ENCODE peak calls at places on chromosome 15, in five cellular contexts. One of them, this sample, is unnamed.
A peak's percentile ranks its signal among the peaks of the same experiment; 100 is the strongest.

GRCh38 chr15:23912191-23912590 is 225.1 kb upstream of the NDN start:
- DNase-seq in activated naive CD8-positive, alpha-beta T cell treated with anti-CD3 and anti-CD28 coated beads, Interleukin-2, amount 10 ng/mL, durations not matched to agents 7 days and 5 days: no peak
- DNase-seq in ovary: no peak
- DNase-seq in activated CD4-positive, alpha-beta T cell treated with anti-CD3 and anti-CD28 coated beads, Interleukin-2, amount 10 ng/mL, durations not matched to agents 7 days and 5 days: no peak
- DNase-seq in NCI-H524 treated with DMSO at 0.1 percent for 48 hours: no peak
- DNase-seq in this sample: no peak

GRCh38 chr15:63892794-63893441 is 59.2 kb upstream of the HERC1 start:
- DNase-seq in activated naive CD8-positive, alpha-beta T cell treated with anti-CD3 and anti-CD28 coated beads, Interleukin-2, amount 10 ng/mL, durations not matched to agents 7 days and 5 days: peak; percentile 82
- DNase-seq in ovary: no peak
- DNase-seq in activated CD4-positive, alpha-beta T cell treated with anti-CD3 and anti-CD28 coated beads, Interleukin-2, amount 10 ng/mL, durations not matched to agents 7 days and 5 days: peak; percentile 91
- DNase-seq in NCI-H524 treated with DMSO at 0.1 percent for 48 hours: no peak
- DNase-seq in this sample: peak; percentile 61

GRCh38 chr15:66684136-66684681 is 17.8 kb upstream of the SMAD6 start:
- DNase-seq in activated naive CD8-positive, alpha-beta T cell treated with anti-CD3 and anti-CD28 coated beads, Interleukin-2, amount 10 ng/mL, durations not matched to agents 7 days and 5 days: no peak
- DNase-seq in ovary: no peak
- DNase-seq in activated CD4-positive, alpha-beta T cell treated with anti-CD3 and anti-CD28 coated beads, Interleukin-2, amount 10 ng/mL, durations not matched to agents 7 days and 5 days: no peak
- DNase-seq in NCI-H524 treated with DMSO at 0.1 percent for 48 hours: no peak
- DNase-seq in this sample: no peak

GRCh38 chr15:93087825-93088199 is 1.2 kb downstream of the RGMA start:
- DNase-seq in activated naive CD8-positive, alpha-beta T cell treated with anti-CD3 and anti-CD28 coated beads, Interleukin-2, amount 10 ng/mL, durations not matched to agents 7 days and 5 days: peak; percentile 71
- DNase-seq in ovary: peak; percentile 86
- DNase-seq in activated CD4-positive, alpha-beta T cell treated with anti-CD3 and anti-CD28 coated beads, Interleukin-2, amount 10 ng/mL, durations not matched to agents 7 days and 5 days: peak; percentile 76
- DNase-seq in NCI-H524 treated with DMSO at 0.1 percent for 48 hours: peak; percentile 25
- DNase-seq in this sample: peak; percentile 76

GRCh38 chr15:70275461-70276138 is 177.9 kb upstream of the TLE3 start:
- DNase-seq in activated naive CD8-positive, alpha-beta T cell treated with anti-CD3 and anti-CD28 coated beads, Interleukin-2, amount 10 ng/mL, durations not matched to agents 7 days and 5 days: peak; percentile 13
- DNase-seq in ovary: peak; percentile 5
- DNase-seq in activated CD4-positive, alpha-beta T cell treated with anti-CD3 and anti-CD28 coated beads, Interleukin-2, amount 10 ng/mL, durations not matched to agents 7 days and 5 days: no peak
- DNase-seq in NCI-H524 treated with DMSO at 0.1 percent for 48 hours: no peak
- DNase-seq in this sample: no peak

GRCh38 chr15:92655178-92655995 is at the start of gene FAM174B:
- DNase-seq in activated naive CD8-positive, alpha-beta T cell treated with anti-CD3 and anti-CD28 coated beads, Interleukin-2, amount 10 ng/mL, durations not matched to agents 7 days and 5 days: peak; percentile 58
- DNase-seq in ovary: peak; percentile 67
- DNase-seq in activated CD4-positive, alpha-beta T cell treated with anti-CD3 and anti-CD28 coated beads, Interleukin-2, amount 10 ng/mL, durations not matched to agents 7 days and 5 days: peak; percentile 28
- DNase-seq in NCI-H524 treated with DMSO at 0.1 percent for 48 hours: no peak
- DNase-seq in this sample: peak; percentile 59

GRCh38 chr15:75920079-75920478 is 16.4 kb downstream of the FBXO22 start:
- DNase-seq in activated naive CD8-positive, alpha-beta T cell treated with anti-CD3 and anti-CD28 coated beads, Interleukin-2, amount 10 ng/mL, durations not matched to agents 7 days and 5 days: no peak
- DNase-seq in ovary: no peak
- DNase-seq in activated CD4-positive, alpha-beta T cell treated with anti-CD3 and anti-CD28 coated beads, Interleukin-2, amount 10 ng/mL, durations not matched to agents 7 days and 5 days: no peak
- DNase-seq in NCI-H524 treated with DMSO at 0.1 percent for 48 hours: no peak
- DNase-seq in this sample: no peak

GRCh38 chr15:60591491-60592385 is 112.8 kb upstream of the ICE2 start:
- DNase-seq in activated naive CD8-positive, alpha-beta T cell treated with anti-CD3 and anti-CD28 coated beads, Interleukin-2, amount 10 ng/mL, durations not matched to agents 7 days and 5 days: peak; percentile 76
- DNase-seq in ovary: peak; percentile 58
- DNase-seq in activated CD4-positive, alpha-beta T cell treated with anti-CD3 and anti-CD28 coated beads, Interleukin-2, amount 10 ng/mL, durations not matched to agents 7 days and 5 days: peak; percentile 60
- DNase-seq in NCI-H524 treated with DMSO at 0.1 percent for 48 hours: no peak
- DNase-seq in this sample: peak; percentile 65

GRCh38 chr15:20271647-20272046 is 270.0 kb downstream of the GOLGA6L6 start:
- DNase-seq in activated naive CD8-positive, alpha-beta T cell treated with anti-CD3 and anti-CD28 coated beads, Interleukin-2, amount 10 ng/mL, durations not matched to agents 7 days and 5 days: no peak
- DNase-seq in ovary: no peak
- DNase-seq in activated CD4-positive, alpha-beta T cell treated with anti-CD3 and anti-CD28 coated beads, Interleukin-2, amount 10 ng/mL, durations not matched to agents 7 days and 5 days: no peak
- DNase-seq in NCI-H524 treated with DMSO at 0.1 percent for 48 hours: no peak
- DNase-seq in this sample: no peak

GRCh38 chr15:76575177-76576078 is 238.9 kb downstream of the ISL2 start:
- DNase-seq in activated naive CD8-positive, alpha-beta T cell treated with anti-CD3 and anti-CD28 coated beads, Interleukin-2, amount 10 ng/mL, durations not matched to agents 7 days and 5 days: no peak
- DNase-seq in ovary: no peak
- DNase-seq in activated CD4-positive, alpha-beta T cell treated with anti-CD3 and anti-CD28 coated beads, Interleukin-2, amount 10 ng/mL, durations not matched to agents 7 days and 5 days: no peak
- DNase-seq in NCI-H524 treated with DMSO at 0.1 percent for 48 hours: no peak
- DNase-seq in this sample: no peak

GRCh38 chr15:22839046-22839705 is 710 bp downstream of the NIPA2 start:
- DNase-seq in activated naive CD8-positive, alpha-beta T cell treated with anti-CD3 and anti-CD28 coated beads, Interleukin-2, amount 10 ng/mL, durations not matched to agents 7 days and 5 days: no peak
- DNase-seq in ovary: no peak
- DNase-seq in activated CD4-positive, alpha-beta T cell treated with anti-CD3 and anti-CD28 coated beads, Interleukin-2, amount 10 ng/mL, durations not matched to agents 7 days and 5 days: no peak
- DNase-seq in NCI-H524 treated with DMSO at 0.1 percent for 48 hours: no peak
- DNase-seq in this sample: no peak

GRCh38 chr15:57509121-57509520 is 82.6 kb upstream of the MYZAP start:
- DNase-seq in activated naive CD8-positive, alpha-beta T cell treated with anti-CD3 and anti-CD28 coated beads, Interleukin-2, amount 10 ng/mL, durations not matched to agents 7 days and 5 days: no peak
- DNase-seq in ovary: no peak
- DNase-seq in activated CD4-positive, alpha-beta T cell treated with anti-CD3 and anti-CD28 coated beads, Interleukin-2, amount 10 ng/mL, durations not matched to agents 7 days and 5 days: no peak
- DNase-seq in NCI-H524 treated with DMSO at 0.1 percent for 48 hours: no peak
- DNase-seq in this sample: no peak

GRCh38 chr15:76056931-76057330 is 2.9 kb upstream of the TMEM266 start:
- DNase-seq in activated naive CD8-positive, alpha-beta T cell treated with anti-CD3 and anti-CD28 coated beads, Interleukin-2, amount 10 ng/mL, durations not matched to agents 7 days and 5 days: no peak
- DNase-seq in ovary: no peak
- DNase-seq in activated CD4-positive, alpha-beta T cell treated with anti-CD3 and anti-CD28 coated beads, Interleukin-2, amount 10 ng/mL, durations not matched to agents 7 days and 5 days: no peak
- DNase-seq in NCI-H524 treated with DMSO at 0.1 percent for 48 hours: no peak
- DNase-seq in this sample: no peak

GRCh38 chr15:81595752-81596151 is 221.7 kb upstream of the TMC3 start:
- DNase-seq in activated naive CD8-positive, alpha-beta T cell treated with anti-CD3 and anti-CD28 coated beads, Interleukin-2, amount 10 ng/mL, durations not matched to agents 7 days and 5 days: no peak
- DNase-seq in ovary: no peak
- DNase-seq in activated CD4-positive, alpha-beta T cell treated with anti-CD3 and anti-CD28 coated beads, Interleukin-2, amount 10 ng/mL, durations not matched to agents 7 days and 5 days: no peak
- DNase-seq in NCI-H524 treated with DMSO at 0.1 percent for 48 hours: no peak
- DNase-seq in this sample: no peak

GRCh38 chr15:65558336-65558735 is 28.1 kb downstream of the HACD3 start:
- DNase-seq in activated naive CD8-positive, alpha-beta T cell treated with anti-CD3 and anti-CD28 coated beads, Interleukin-2, amount 10 ng/mL, durations not matched to agents 7 days and 5 days: no peak
- DNase-seq in ovary: no peak
- DNase-seq in activated CD4-positive, alpha-beta T cell treated with anti-CD3 and anti-CD28 coated beads, Interleukin-2, amount 10 ng/mL, durations not matched to agents 7 days and 5 days: no peak
- DNase-seq in NCI-H524 treated with DMSO at 0.1 percent for 48 hours: no peak
- DNase-seq in this sample: no peak

GRCh38 chr15:60751985-60752952 is 273.3 kb upstream of the ICE2 start:
- DNase-seq in activated naive CD8-positive, alpha-beta T cell treated with anti-CD3 and anti-CD28 coated beads, Interleukin-2, amount 10 ng/mL, durations not matched to agents 7 days and 5 days: no peak
- DNase-seq in ovary: peak; percentile 66
- DNase-seq in activated CD4-positive, alpha-beta T cell treated with anti-CD3 and anti-CD28 coated beads, Interleukin-2, amount 10 ng/mL, durations not matched to agents 7 days and 5 days: no peak
- DNase-seq in NCI-H524 treated with DMSO at 0.1 percent for 48 hours: no peak
- DNase-seq in this sample: peak; percentile 33

GRCh38 chr15:80695911-80696651 is 971 bp downstream of the ABHD17C start:
- DNase-seq in activated naive CD8-positive, alpha-beta T cell treated with anti-CD3 and anti-CD28 coated beads, Interleukin-2, amount 10 ng/mL, durations not matched to agents 7 days and 5 days: no peak
- DNase-seq in ovary: peak; percentile 60
- DNase-seq in activated CD4-positive, alpha-beta T cell treated with anti-CD3 and anti-CD28 coated beads, Interleukin-2, amount 10 ng/mL, durations not matched to agents 7 days and 5 days: peak; percentile 20
- DNase-seq in NCI-H524 treated with DMSO at 0.1 percent for 48 hours: no peak
- DNase-seq in this sample: peak; percentile 79

GRCh38 chr15:62649793-62650420 is 392.6 kb upstream of the TPM1 start:
- DNase-seq in activated naive CD8-positive, alpha-beta T cell treated with anti-CD3 and anti-CD28 coated beads, Interleukin-2, amount 10 ng/mL, durations not matched to agents 7 days and 5 days: no peak
- DNase-seq in ovary: no peak
- DNase-seq in activated CD4-positive, alpha-beta T cell treated with anti-CD3 and anti-CD28 coated beads, Interleukin-2, amount 10 ng/mL, durations not matched to agents 7 days and 5 days: no peak
- DNase-seq in NCI-H524 treated with DMSO at 0.1 percent for 48 hours: no peak
- DNase-seq in this sample: no peak

GRCh38 chr15:80480909-80481308 is 76.7 kb downstream of the ARNT2 start:
- DNase-seq in activated naive CD8-positive, alpha-beta T cell treated with anti-CD3 and anti-CD28 coated beads, Interleukin-2, amount 10 ng/mL, durations not matched to agents 7 days and 5 days: no peak
- DNase-seq in ovary: peak; percentile 51
- DNase-seq in activated CD4-positive, alpha-beta T cell treated with anti-CD3 and anti-CD28 coated beads, Interleukin-2, amount 10 ng/mL, durations not matched to agents 7 days and 5 days: no peak
- DNase-seq in NCI-H524 treated with DMSO at 0.1 percent for 48 hours: no peak
- DNase-seq in this sample: no peak

GRCh38 chr15:67836477-67836876 is 3.4 kb downstream of the RNU6-1 start:
- DNase-seq in activated naive CD8-positive, alpha-beta T cell treated with anti-CD3 and anti-CD28 coated beads, Interleukin-2, amount 10 ng/mL, durations not matched to agents 7 days and 5 days: peak; percentile 55
- DNase-seq in ovary: peak; percentile 59
- DNase-seq in activated CD4-positive, alpha-beta T cell treated with anti-CD3 and anti-CD28 coated beads, Interleukin-2, amount 10 ng/mL, durations not matched to agents 7 days and 5 days: peak; percentile 57
- DNase-seq in NCI-H524 treated with DMSO at 0.1 percent for 48 hours: no peak
- DNase-seq in this sample: peak; percentile 74

GRCh38 chr15:63439536-63440264 is 58.1 kb upstream of the CA12 start:
- DNase-seq in activated naive CD8-positive, alpha-beta T cell treated with anti-CD3 and anti-CD28 coated beads, Interleukin-2, amount 10 ng/mL, durations not matched to agents 7 days and 5 days: no peak
- DNase-seq in ovary: no peak
- DNase-seq in activated CD4-positive, alpha-beta T cell treated with anti-CD3 and anti-CD28 coated beads, Interleukin-2, amount 10 ng/mL, durations not matched to agents 7 days and 5 days: no peak
- DNase-seq in NCI-H524 treated with DMSO at 0.1 percent for 48 hours: no peak
- DNase-seq in this sample: no peak

GRCh38 chr15:67090297-67091072 is 25.1 kb downstream of the SMAD3 start:
- DNase-seq in activated naive CD8-positive, alpha-beta T cell treated with anti-CD3 and anti-CD28 coated beads, Interleukin-2, amount 10 ng/mL, durations not matched to agents 7 days and 5 days: no peak
- DNase-seq in ovary: no peak
- DNase-seq in activated CD4-positive, alpha-beta T cell treated with anti-CD3 and anti-CD28 coated beads, Interleukin-2, amount 10 ng/mL, durations not matched to agents 7 days and 5 days: no peak
- DNase-seq in NCI-H524 treated with DMSO at 0.1 percent for 48 hours: no peak
- DNase-seq in this sample: no peak

GRCh38 chr15:31483924-31484368 is 157.3 kb downstream of the KLF13 start:
- DNase-seq in activated naive CD8-positive, alpha-beta T cell treated with anti-CD3 and anti-CD28 coated beads, Interleukin-2, amount 10 ng/mL, durations not matched to agents 7 days and 5 days: no peak
- DNase-seq in ovary: no peak
- DNase-seq in activated CD4-positive, alpha-beta T cell treated with anti-CD3 and anti-CD28 coated beads, Interleukin-2, amount 10 ng/mL, durations not matched to agents 7 days and 5 days: peak; percentile 56
- DNase-seq in NCI-H524 treated with DMSO at 0.1 percent for 48 hours: no peak
- DNase-seq in this sample: no peak

GRCh38 chr15:62561572-62561970 is 396.5 kb upstream of the C2CD4B start:
- DNase-seq in activated naive CD8-positive, alpha-beta T cell treated with anti-CD3 and anti-CD28 coated beads, Interleukin-2, amount 10 ng/mL, durations not matched to agents 7 days and 5 days: no peak
- DNase-seq in ovary: no peak
- DNase-seq in activated CD4-positive, alpha-beta T cell treated with anti-CD3 and anti-CD28 coated beads, Interleukin-2, amount 10 ng/mL, durations not matched to agents 7 days and 5 days: no peak
- DNase-seq in NCI-H524 treated with DMSO at 0.1 percent for 48 hours: no peak
- DNase-seq in this sample: no peak

GRCh38 chr15:56052389-56053045 is 59.1 kb upstream of the NEDD4 start:
- DNase-seq in activated naive CD8-positive, alpha-beta T cell treated with anti-CD3 and anti-CD28 coated beads, Interleukin-2, amount 10 ng/mL, durations not matched to agents 7 days and 5 days: no peak
- DNase-seq in ovary: no peak
- DNase-seq in activated CD4-positive, alpha-beta T cell treated with anti-CD3 and anti-CD28 coated beads, Interleukin-2, amount 10 ng/mL, durations not matched to agents 7 days and 5 days: no peak
- DNase-seq in NCI-H524 treated with DMSO at 0.1 percent for 48 hours: peak; percentile 68
- DNase-seq in this sample: no peak

GRCh38 chr15:85745525-85745924 is 49.2 kb downstream of the KLHL25 start:
- DNase-seq in activated naive CD8-positive, alpha-beta T cell treated with anti-CD3 and anti-CD28 coated beads, Interleukin-2, amount 10 ng/mL, durations not matched to agents 7 days and 5 days: no peak
- DNase-seq in ovary: peak; percentile 35
- DNase-seq in activated CD4-positive, alpha-beta T cell treated with anti-CD3 and anti-CD28 coated beads, Interleukin-2, amount 10 ng/mL, durations not matched to agents 7 days and 5 days: no peak
- DNase-seq in NCI-H524 treated with DMSO at 0.1 percent for 48 hours: no peak
- DNase-seq in this sample: no peak

GRCh38 chr15:100785181-100786138 is 94.2 kb upstream of the ALDH1A3 start:
- DNase-seq in activated naive CD8-positive, alpha-beta T cell treated with anti-CD3 and anti-CD28 coated beads, Interleukin-2, amount 10 ng/mL, durations not matched to agents 7 days and 5 days: no peak
- DNase-seq in ovary: no peak
- DNase-seq in activated CD4-positive, alpha-beta T cell treated with anti-CD3 and anti-CD28 coated beads, Interleukin-2, amount 10 ng/mL, durations not matched to agents 7 days and 5 days: peak; percentile 2
- DNase-seq in NCI-H524 treated with DMSO at 0.1 percent for 48 hours: no peak
- DNase-seq in this sample: no peak

GRCh38 chr15:55007561-55007960 is 189.2 kb downstream of the RSL24D1 start:
- DNase-seq in activated naive CD8-positive, alpha-beta T cell treated with anti-CD3 and anti-CD28 coated beads, Interleukin-2, amount 10 ng/mL, durations not matched to agents 7 days and 5 days: no peak
- DNase-seq in ovary: no peak
- DNase-seq in activated CD4-positive, alpha-beta T cell treated with anti-CD3 and anti-CD28 coated beads, Interleukin-2, amount 10 ng/mL, durations not matched to agents 7 days and 5 days: no peak
- DNase-seq in NCI-H524 treated with DMSO at 0.1 percent for 48 hours: no peak
- DNase-seq in this sample: no peak